ENCODE peak calls at places on chromosomes 2 and 18, in eight cellular contexts. One of them, this sample, is unnamed.

GRCh38 chr2:118524911-118525310 is 322.5 kb downstream of the EN1 start:
- DNase-seq in bronchial epithelial cell: no peak
- DNase-seq in transverse colon: no peak
- DNase-seq in fibroblast of the aortic adventitia: no peak
- DNase-seq in AG10803: no peak
- DNase-seq in HFF-Myc: no peak
- DNase-seq in AG09309: no peak
- DNase-seq in fibroblast of lung: no peak
- DNase-seq in this sample: no peak

GRCh38 chr2:197437380-197437779 is 2.6 kb upstream of the SF3B1 start:
- DNase-seq in AG10803: no peak
- DNase-seq in bronchial epithelial cell: no peak
- DNase-seq in HFF-Myc: no peak
- DNase-seq in fibroblast of lung: no peak
- DNase-seq in transverse colon: no peak
- DNase-seq in AG09309: no peak
- DNase-seq in fibroblast of the aortic adventitia: no peak
- DNase-seq in this sample: no peak

GRCh38 chr2:236998250-236998649 is 87.4 kb upstream of the COPS8 start:
- DNase-seq in fibroblast of lung: peak
- DNase-seq in AG10803: no peak
- DNase-seq in AG09309: no peak
- DNase-seq in HFF-Myc: no peak
- DNase-seq in fibroblast of the aortic adventitia: peak
- DNase-seq in transverse colon: no peak
- DNase-seq in bronchial epithelial cell: peak
- DNase-seq in this sample: peak

GRCh38 chr2:31070339-31070738 is 67.9 kb downstream of the GALNT14 start:
- DNase-seq in fibroblast of the aortic adventitia: peak
- DNase-seq in bronchial epithelial cell: peak
- DNase-seq in fibroblast of lung: no peak
- DNase-seq in AG09309: no peak
- DNase-seq in transverse colon: no peak
- DNase-seq in AG10803: no peak
- DNase-seq in HFF-Myc: no peak
- DNase-seq in this sample: no peak

GRCh38 chr2:10909050-10909995 is 2.4 kb upstream of the KCNF1 start:
- DNase-seq in AG10803: no peak
- DNase-seq in AG09309: no peak
- DNase-seq in fibroblast of lung: no peak
- DNase-seq in bronchial epithelial cell: no peak
- DNase-seq in transverse colon: no peak
- DNase-seq in fibroblast of the aortic adventitia: no peak
- DNase-seq in HFF-Myc: no peak
- DNase-seq in this sample: no peak

GRCh38 chr2:114032705-114033104 is 142.8 kb downstream of the ACTR3 start:
- DNase-seq in bronchial epithelial cell: no peak
- DNase-seq in AG09309: no peak
- DNase-seq in HFF-Myc: no peak
- DNase-seq in AG10803: no peak
- DNase-seq in fibroblast of lung: no peak
- DNase-seq in transverse colon: no peak
- DNase-seq in fibroblast of the aortic adventitia: no peak
- DNase-seq in this sample: no peak

GRCh38 chr2:45990131-45990530 is 307.1 kb upstream of the EPAS1 start:
- DNase-seq in HFF-Myc: no peak
- DNase-seq in fibroblast of the aortic adventitia: no peak
- DNase-seq in transverse colon: no peak
- DNase-seq in AG09309: no peak
- DNase-seq in AG10803: no peak
- DNase-seq in bronchial epithelial cell: no peak
- DNase-seq in fibroblast of lung: no peak
- DNase-seq in this sample: no peak

GRCh38 chr2:11681722-11682589 is 12.0 kb upstream of the NTSR2 start:
- DNase-seq in HFF-Myc: no peak
- DNase-seq in fibroblast of the aortic adventitia: no peak
- DNase-seq in transverse colon: peak
- DNase-seq in fibroblast of lung: no peak
- DNase-seq in AG09309: no peak
- DNase-seq in AG10803: no peak
- DNase-seq in bronchial epithelial cell: peak
- DNase-seq in this sample: no peak

GRCh38 chr2:121018136-121019057 is 266.6 kb downstream of the TFCP2L1 start:
- DNase-seq in HFF-Myc: no peak
- DNase-seq in transverse colon: no peak
- DNase-seq in fibroblast of lung: peak
- DNase-seq in bronchial epithelial cell: no peak
- DNase-seq in fibroblast of the aortic adventitia: no peak
- DNase-seq in AG09309: no peak
- DNase-seq in AG10803: no peak
- DNase-seq in this sample: peak

GRCh38 chr2:69767034-69767433 is 25.1 kb downstream of the ANXA4 start:
- DNase-seq in fibroblast of the aortic adventitia: peak
- DNase-seq in AG10803: peak
- DNase-seq in AG09309: peak
- DNase-seq in bronchial epithelial cell: no peak
- DNase-seq in transverse colon: no peak
- DNase-seq in fibroblast of lung: peak
- DNase-seq in HFF-Myc: peak
- DNase-seq in this sample: peak

GRCh38 chr2:240260664-240261063 is 120.2 kb upstream of the OTOS start:
- DNase-seq in AG10803: no peak
- DNase-seq in bronchial epithelial cell: no peak
- DNase-seq in fibroblast of the aortic adventitia: no peak
- DNase-seq in AG09309: no peak
- DNase-seq in transverse colon: no peak
- DNase-seq in HFF-Myc: no peak
- DNase-seq in fibroblast of lung: no peak
- DNase-seq in this sample: no peak

GRCh38 chr2:31578316-31578715 is 2.4 kb downstream of the SRD5A2 start:
- DNase-seq in fibroblast of the aortic adventitia: no peak
- DNase-seq in bronchial epithelial cell: peak
- DNase-seq in transverse colon: no peak
- DNase-seq in AG09309: no peak
- DNase-seq in AG10803: no peak
- DNase-seq in fibroblast of lung: no peak
- DNase-seq in HFF-Myc: no peak
- DNase-seq in this sample: no peak

GRCh38 chr2:112812318-112813042 is 24.1 kb downstream of the IL1B start:
- DNase-seq in fibroblast of the aortic adventitia: peak
- DNase-seq in bronchial epithelial cell: peak
- DNase-seq in AG09309: peak
- DNase-seq in fibroblast of lung: peak
- DNase-seq in AG10803: peak
- DNase-seq in HFF-Myc: peak
- DNase-seq in transverse colon: no peak
- DNase-seq in this sample: peak

GRCh38 chr2:26477911-26478253 is at the start of gene OTOF:
- DNase-seq in fibroblast of the aortic adventitia: peak
- DNase-seq in fibroblast of lung: peak
- DNase-seq in HFF-Myc: peak
- DNase-seq in bronchial epithelial cell: peak
- DNase-seq in transverse colon: no peak
- DNase-seq in AG09309: peak
- DNase-seq in AG10803: peak
- DNase-seq in this sample: peak

GRCh38 chr2:23386422-23387220 is 1.6 kb downstream of the KLHL29 start:
- DNase-seq in fibroblast of lung: peak
- DNase-seq in fibroblast of the aortic adventitia: no peak
- DNase-seq in bronchial epithelial cell: no peak
- DNase-seq in HFF-Myc: no peak
- DNase-seq in AG10803: peak
- DNase-seq in transverse colon: peak
- DNase-seq in AG09309: no peak
- DNase-seq in this sample: peak

GRCh38 chr2:25558262-25558661 is 115.1 kb downstream of the DTNB start:
- DNase-seq in AG10803: peak
- DNase-seq in transverse colon: no peak
- DNase-seq in HFF-Myc: peak
- DNase-seq in fibroblast of lung: peak
- DNase-seq in AG09309: peak
- DNase-seq in fibroblast of the aortic adventitia: peak
- DNase-seq in bronchial epithelial cell: peak
- DNase-seq in this sample: peak

GRCh38 chr2:191863988-191864387 is 17.1 kb upstream of the CAVIN2 start:
- DNase-seq in HFF-Myc: no peak
- DNase-seq in fibroblast of the aortic adventitia: peak
- DNase-seq in transverse colon: no peak
- DNase-seq in AG10803: no peak
- DNase-seq in AG09309: no peak
- DNase-seq in bronchial epithelial cell: no peak
- DNase-seq in fibroblast of lung: peak
- DNase-seq in this sample: peak

GRCh38 chr2:219386532-219387280 is 1.0 kb downstream of the DNPEP start:
- DNase-seq in bronchial epithelial cell: no peak
- DNase-seq in fibroblast of lung: no peak
- DNase-seq in HFF-Myc: no peak
- DNase-seq in AG09309: no peak
- DNase-seq in fibroblast of the aortic adventitia: no peak
- DNase-seq in AG10803: no peak
- DNase-seq in transverse colon: no peak
- DNase-seq in this sample: no peak

GRCh38 chr2:236177967-236178909 is 10.1 kb upstream of the GBX2 start:
- DNase-seq in fibroblast of the aortic adventitia: peak
- DNase-seq in bronchial epithelial cell: no peak
- DNase-seq in AG09309: no peak
- DNase-seq in fibroblast of lung: peak
- DNase-seq in HFF-Myc: no peak
- DNase-seq in AG10803: peak
- DNase-seq in transverse colon: peak
- DNase-seq in this sample: peak

GRCh38 chr2:170307988-170308387 is 130.0 kb downstream of the MYO3B start:
- DNase-seq in AG09309: no peak
- DNase-seq in transverse colon: no peak
- DNase-seq in fibroblast of the aortic adventitia: no peak
- DNase-seq in HFF-Myc: no peak
- DNase-seq in AG10803: no peak
- DNase-seq in bronchial epithelial cell: peak
- DNase-seq in fibroblast of lung: no peak
- DNase-seq in this sample: no peak

GRCh38 chr18:2912357-2913299 is 65.8 kb downstream of the EMILIN2 start:
- DNase-seq in transverse colon: no peak
- DNase-seq in AG09309: no peak
- DNase-seq in AG10803: no peak
- DNase-seq in fibroblast of the aortic adventitia: no peak
- DNase-seq in fibroblast of lung: no peak
- DNase-seq in HFF-Myc: no peak
- DNase-seq in bronchial epithelial cell: no peak
- DNase-seq in this sample: no peak

GRCh38 chr2:16774980-16775963 is 109.6 kb upstream of the CYRIA start:
- DNase-seq in fibroblast of the aortic adventitia: no peak
- DNase-seq in fibroblast of lung: peak
- DNase-seq in bronchial epithelial cell: peak
- DNase-seq in HFF-Myc: no peak
- DNase-seq in AG09309: no peak
- DNase-seq in transverse colon: no peak
- DNase-seq in AG10803: no peak
- DNase-seq in this sample: peak
- TF ChIP-seq CTCF in fibroblast of the aortic adventitia: no peak
- TF ChIP-seq CTCF in fibroblast of lung: no peak
- TF ChIP-seq CTCF in bronchial epithelial cell: peak
- TF ChIP-seq CTCF in HFF-Myc: no peak
- TF ChIP-seq CTCF in AG09309: peak
- TF ChIP-seq CTCF in transverse colon: no peak
- TF ChIP-seq CTCF in AG10803: peak
- TF ChIP-seq CTCF in this sample: no peak

GRCh38 chr2:202909394-202910192 is 1.9 kb downstream of the WDR12 start:
- DNase-seq in fibroblast of the aortic adventitia: no peak
- DNase-seq in fibroblast of lung: no peak
- DNase-seq in transverse colon: no peak
- DNase-seq in bronchial epithelial cell: no peak
- DNase-seq in HFF-Myc: no peak
- DNase-seq in AG09309: no peak
- DNase-seq in AG10803: peak
- DNase-seq in this sample: peak
- H3K4me3 ChIP-seq in fibroblast of the aortic adventitia: peak
- H3K4me3 ChIP-seq in fibroblast of lung: no peak
- H3K4me3 ChIP-seq in transverse colon: no peak
- H3K4me3 ChIP-seq in bronchial epithelial cell: no peak
- H3K4me3 ChIP-seq in HFF-Myc: peak
- H3K4me3 ChIP-seq in AG09309: no peak
- H3K4me3 ChIP-seq in AG10803: no peak
- H3K4me3 ChIP-seq in this sample: peak

DNA sequence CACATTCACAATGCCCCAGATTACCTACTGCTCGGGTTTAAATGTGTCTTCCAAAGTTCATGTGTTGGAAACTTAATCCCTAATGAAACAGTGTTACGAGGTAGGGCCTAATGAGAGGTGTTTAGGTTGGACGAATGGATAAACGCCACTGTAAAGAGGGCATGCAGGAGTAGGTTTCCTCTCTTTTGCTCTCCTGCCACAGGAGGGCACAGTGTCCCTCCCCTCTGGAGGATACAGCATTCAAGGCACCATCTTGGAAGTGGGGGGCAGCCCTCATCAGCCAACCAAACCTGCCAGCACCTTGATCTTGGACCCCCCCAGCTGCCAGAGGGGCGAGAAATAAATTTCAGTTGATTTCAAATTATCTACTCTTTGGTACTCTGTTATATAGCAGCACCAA is 103.5 kb downstream of the TSHZ1 start:
- DNase-seq in HFF-Myc: no peak
- DNase-seq in fibroblast of the aortic adventitia: no peak
- DNase-seq in transverse colon: no peak
- DNase-seq in fibroblast of lung: no peak
- DNase-seq in AG09309: no peak
- DNase-seq in bronchial epithelial cell: no peak
- DNase-seq in AG10803: no peak
- DNase-seq in this sample: no peak
- TF ChIP-seq CTCF in HFF-Myc: no peak
- TF ChIP-seq CTCF in fibroblast of the aortic adventitia: peak
- TF ChIP-seq CTCF in transverse colon: no peak
- TF ChIP-seq CTCF in fibroblast of lung: no peak
- TF ChIP-seq CTCF in AG09309: peak
- TF ChIP-seq CTCF in bronchial epithelial cell: no peak
- TF ChIP-seq CTCF in AG10803: no peak
- TF ChIP-seq CTCF in this sample: no peak

DNA sequence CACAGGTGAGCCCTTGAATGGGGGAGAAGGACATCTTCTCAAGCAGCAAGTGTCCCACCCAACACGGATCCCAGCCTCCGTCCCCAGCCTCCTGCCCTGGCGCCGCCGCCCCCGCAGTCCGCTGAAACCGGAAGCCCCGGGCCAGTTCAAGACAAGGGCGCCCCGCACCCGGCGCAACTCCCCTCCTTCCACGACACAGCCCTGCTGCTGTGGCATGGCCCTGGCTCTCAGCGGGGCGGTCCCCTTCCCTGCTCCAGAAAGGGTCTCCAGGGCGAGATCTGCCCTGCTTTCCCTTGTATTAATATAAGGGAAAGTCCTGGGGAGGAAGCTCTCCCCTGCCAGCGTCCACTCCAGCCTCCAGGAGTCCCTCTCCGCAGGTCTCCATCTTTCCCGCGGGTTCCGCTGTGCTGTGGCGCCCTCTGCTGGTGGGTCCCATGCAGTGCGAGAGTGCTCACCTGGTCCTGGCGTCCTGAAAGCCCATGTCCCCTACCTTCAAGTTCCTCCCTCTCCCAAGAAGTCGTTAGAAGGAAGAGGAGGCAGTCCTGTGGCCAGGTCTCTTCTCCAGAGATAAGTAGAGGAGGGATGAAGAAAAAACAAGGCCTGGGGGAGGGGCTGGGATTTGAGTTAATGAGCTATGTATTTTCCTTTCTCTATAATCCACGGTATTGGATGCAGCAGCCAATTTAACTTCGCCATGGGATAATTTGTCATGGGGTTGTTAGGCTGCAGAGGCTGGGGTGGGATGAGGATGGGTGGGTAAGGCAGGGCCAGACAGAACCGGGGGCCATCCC is 176.0 kb downstream of the SMAD2 start:
- DNase-seq in fibroblast of the aortic adventitia: no peak
- DNase-seq in transverse colon: peak
- DNase-seq in HFF-Myc: no peak
- DNase-seq in AG09309: no peak
- DNase-seq in fibroblast of lung: no peak
- DNase-seq in bronchial epithelial cell: peak
- DNase-seq in AG10803: no peak
- DNase-seq in this sample: peak
- H3K4me3 ChIP-seq in fibroblast of the aortic adventitia: no peak
- H3K4me3 ChIP-seq in transverse colon: no peak
- H3K4me3 ChIP-seq in HFF-Myc: no peak
- H3K4me3 ChIP-seq in AG09309: no peak
- H3K4me3 ChIP-seq in fibroblast of lung: no peak
- H3K4me3 ChIP-seq in bronchial epithelial cell: no peak
- H3K4me3 ChIP-seq in AG10803: no peak
- H3K4me3 ChIP-seq in this sample: no peak